ENCODE peak calls at places on chromosomes 13 and 19, in ten cellular contexts. One of them, this sample, is unnamed.

GRCh38 chr19:49157445-49158224 is at the start of gene TRPM4:
- DNase-seq in upper lobe of left lung: peak; percentile 92
- DNase-seq in neural progenitor cell: peak; percentile 96
- DNase-seq in foreskin fibroblast: peak; percentile 60
- DNase-seq in HFFc6: peak; percentile 64
- DNase-seq in A673: peak; percentile 93
- DNase-seq in RWPE2: peak; percentile 88
- DNase-seq in dorsolateral prefrontal cortex: peak; percentile 76
- DNase-seq in body of pancreas: peak; percentile 95
- DNase-seq in RWPE1: peak; percentile 84
- DNase-seq in this sample: peak; percentile 95

GRCh38 chr13:105070452-105070851 is 1465.0 kb downstream of the EFNB2 start:
- DNase-seq in A673: no peak
- DNase-seq in neural progenitor cell: no peak
- DNase-seq in HFFc6: no peak
- DNase-seq in body of pancreas: no peak
- DNase-seq in RWPE2: no peak
- DNase-seq in dorsolateral prefrontal cortex: no peak
- DNase-seq in upper lobe of left lung: no peak
- DNase-seq in RWPE1: no peak
- DNase-seq in foreskin fibroblast: no peak
- DNase-seq in this sample: no peak

GRCh38 chr19:15200575-15201364 is at the start of gene NOTCH3:
- DNase-seq in body of pancreas: no peak
- DNase-seq in RWPE1: no peak
- DNase-seq in neural progenitor cell: peak; percentile 89
- DNase-seq in HFFc6: no peak
- DNase-seq in RWPE2: no peak
- DNase-seq in upper lobe of left lung: no peak
- DNase-seq in dorsolateral prefrontal cortex: no peak
- DNase-seq in A673: no peak
- DNase-seq in foreskin fibroblast: no peak
- DNase-seq in this sample: no peak

GRCh38 chr19:38362076-38362945 is 12.1 kb upstream of the PSMD8 start:
- DNase-seq in dorsolateral prefrontal cortex: peak; percentile 45
- DNase-seq in A673: peak; percentile 81
- DNase-seq in RWPE1: peak; percentile 77
- DNase-seq in upper lobe of left lung: peak; percentile 88
- DNase-seq in RWPE2: peak; percentile 91
- DNase-seq in neural progenitor cell: peak; percentile 95
- DNase-seq in body of pancreas: peak; percentile 79
- DNase-seq in foreskin fibroblast: peak; percentile 49
- DNase-seq in HFFc6: peak; percentile 51
- DNase-seq in this sample: peak; percentile 87

GRCh38 chr13:30898721-30899188 is 7.3 kb upstream of the MEDAG start:
- DNase-seq in body of pancreas: no peak
- DNase-seq in RWPE2: no peak
- DNase-seq in A673: no peak
- DNase-seq in HFFc6: peak; percentile 77
- DNase-seq in foreskin fibroblast: peak; percentile 92
- DNase-seq in upper lobe of left lung: peak; percentile 32
- DNase-seq in neural progenitor cell: no peak
- DNase-seq in RWPE1: peak; percentile 15
- DNase-seq in dorsolateral prefrontal cortex: no peak
- DNase-seq in this sample: no peak

GRCh38 chr19:46844067-46844489 is 6.6 kb downstream of the AP2S1 start:
- DNase-seq in RWPE2: no peak
- DNase-seq in foreskin fibroblast: no peak
- DNase-seq in neural progenitor cell: no peak
- DNase-seq in body of pancreas: no peak
- DNase-seq in A673: no peak
- DNase-seq in dorsolateral prefrontal cortex: no peak
- DNase-seq in RWPE1: no peak
- DNase-seq in upper lobe of left lung: no peak
- DNase-seq in HFFc6: peak; percentile 76
- DNase-seq in this sample: no peak

GRCh38 chr13:90447735-90448103 is 899.8 kb upstream of the MIR17HG start:
- DNase-seq in dorsolateral prefrontal cortex: no peak
- DNase-seq in foreskin fibroblast: peak; percentile 49
- DNase-seq in upper lobe of left lung: no peak
- DNase-seq in A673: peak; percentile 39
- DNase-seq in RWPE2: no peak
- DNase-seq in HFFc6: peak; percentile 61
- DNase-seq in RWPE1: peak; percentile 18
- DNase-seq in neural progenitor cell: peak; percentile 11
- DNase-seq in body of pancreas: no peak
- DNase-seq in this sample: no peak

GRCh38 chr13:44470623-44471562 is 97.3 kb downstream of the SERP2 start:
- DNase-seq in upper lobe of left lung: no peak
- DNase-seq in RWPE2: no peak
- DNase-seq in foreskin fibroblast: no peak
- DNase-seq in RWPE1: peak; percentile 14
- DNase-seq in HFFc6: no peak
- DNase-seq in dorsolateral prefrontal cortex: no peak
- DNase-seq in A673: peak; percentile 42
- DNase-seq in body of pancreas: no peak
- DNase-seq in neural progenitor cell: peak; percentile 35
- DNase-seq in this sample: no peak

GRCh38 chr13:32021785-32022184 is 9.8 kb upstream of the FRY start:
- DNase-seq in neural progenitor cell: no peak
- DNase-seq in body of pancreas: no peak
- DNase-seq in A673: no peak
- DNase-seq in RWPE2: no peak
- DNase-seq in RWPE1: no peak
- DNase-seq in foreskin fibroblast: no peak
- DNase-seq in upper lobe of left lung: no peak
- DNase-seq in dorsolateral prefrontal cortex: no peak
- DNase-seq in HFFc6: no peak
- DNase-seq in this sample: no peak

GRCh38 chr13:32023096-32023495 is 8.5 kb upstream of the FRY start:
- DNase-seq in dorsolateral prefrontal cortex: no peak
- DNase-seq in A673: no peak
- DNase-seq in RWPE2: no peak
- DNase-seq in foreskin fibroblast: no peak
- DNase-seq in body of pancreas: no peak
- DNase-seq in upper lobe of left lung: no peak
- DNase-seq in neural progenitor cell: no peak
- DNase-seq in HFFc6: no peak
- DNase-seq in RWPE1: no peak
- DNase-seq in this sample: no peak

GRCh38 chr13:32023698-32024097 is 7.9 kb upstream of the FRY start:
- DNase-seq in upper lobe of left lung: no peak
- DNase-seq in body of pancreas: no peak
- DNase-seq in RWPE2: no peak
- DNase-seq in HFFc6: no peak
- DNase-seq in A673: no peak
- DNase-seq in RWPE1: no peak
- DNase-seq in neural progenitor cell: no peak
- DNase-seq in dorsolateral prefrontal cortex: no peak
- DNase-seq in foreskin fibroblast: no peak
- DNase-seq in this sample: no peak

GRCh38 chr13:32024750-32025149 is 6.8 kb upstream of the FRY start:
- DNase-seq in body of pancreas: no peak
- DNase-seq in HFFc6: no peak
- DNase-seq in neural progenitor cell: no peak
- DNase-seq in RWPE1: no peak
- DNase-seq in dorsolateral prefrontal cortex: no peak
- DNase-seq in A673: no peak
- DNase-seq in foreskin fibroblast: no peak
- DNase-seq in upper lobe of left lung: no peak
- DNase-seq in RWPE2: no peak
- DNase-seq in this sample: no peak

DNA sequence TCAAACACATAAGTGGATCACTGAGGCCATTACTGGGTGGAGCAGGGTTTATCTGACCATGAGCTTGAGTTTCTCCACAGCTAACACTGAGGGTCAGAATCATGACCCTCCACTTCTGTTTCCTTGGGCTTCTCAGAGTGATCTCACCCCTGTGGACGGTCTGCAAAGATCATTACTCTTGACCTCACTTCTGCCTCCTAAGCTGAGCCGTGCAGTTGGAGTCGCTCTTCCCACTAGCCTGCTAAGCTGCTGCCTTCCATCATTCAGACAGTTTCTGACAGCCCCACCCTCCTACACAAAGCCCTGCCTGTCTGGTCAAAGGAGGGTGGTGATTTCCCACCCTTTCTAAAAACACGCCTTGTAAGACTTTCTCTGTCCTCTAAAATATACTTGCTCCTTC is 9.3 kb upstream of the FRY start:
- DNase-seq in foreskin fibroblast: no peak
- DNase-seq in upper lobe of left lung: no peak
- DNase-seq in body of pancreas: no peak
- DNase-seq in HFFc6: no peak
- DNase-seq in RWPE1: no peak
- DNase-seq in dorsolateral prefrontal cortex: no peak
- DNase-seq in RWPE2: no peak
- DNase-seq in neural progenitor cell: peak; percentile 33
- DNase-seq in A673: no peak
- DNase-seq in this sample: no peak
- TF ChIP-seq CTCF in foreskin fibroblast: no peak
- TF ChIP-seq CTCF in upper lobe of left lung: no peak
- TF ChIP-seq CTCF in body of pancreas: no peak
- TF ChIP-seq CTCF in HFFc6: no peak
- TF ChIP-seq CTCF in RWPE1: no peak
- TF ChIP-seq CTCF in dorsolateral prefrontal cortex: no peak
- TF ChIP-seq CTCF in RWPE2: no peak
- TF ChIP-seq CTCF in neural progenitor cell: no peak
- TF ChIP-seq CTCF in A673: no peak
- TF ChIP-seq CTCF in this sample: no peak

GRCh38 chr13:112779856-112780604 is 90.2 kb downstream of the ATP11A start:
- DNase-seq in HFFc6: no peak
- DNase-seq in A673: no peak
- DNase-seq in RWPE2: no peak
- DNase-seq in foreskin fibroblast: no peak
- DNase-seq in neural progenitor cell: no peak
- DNase-seq in upper lobe of left lung: no peak
- DNase-seq in body of pancreas: no peak
- DNase-seq in RWPE1: no peak
- DNase-seq in dorsolateral prefrontal cortex: no peak
- DNase-seq in this sample: peak; percentile 73
- TF ChIP-seq CTCF in HFFc6: no peak
- TF ChIP-seq CTCF in A673: no peak
- TF ChIP-seq CTCF in RWPE2: no peak
- TF ChIP-seq CTCF in foreskin fibroblast: no peak
- TF ChIP-seq CTCF in neural progenitor cell: no peak
- TF ChIP-seq CTCF in upper lobe of left lung: no peak
- TF ChIP-seq CTCF in body of pancreas: no peak
- TF ChIP-seq CTCF in RWPE1: no peak
- TF ChIP-seq CTCF in dorsolateral prefrontal cortex: no peak
- TF ChIP-seq CTCF in this sample: no peak

GRCh38 chr13:110411316-110412105 is 104.4 kb downstream of the COL4A2 start:
- DNase-seq in RWPE2: no peak
- DNase-seq in foreskin fibroblast: no peak
- DNase-seq in A673: no peak
- DNase-seq in body of pancreas: no peak
- DNase-seq in upper lobe of left lung: no peak
- DNase-seq in dorsolateral prefrontal cortex: no peak
- DNase-seq in RWPE1: no peak
- DNase-seq in neural progenitor cell: no peak
- DNase-seq in HFFc6: no peak
- DNase-seq in this sample: no peak

GRCh38 chr13:110413311-110414040 is 106.4 kb downstream of the COL4A2 start:
- DNase-seq in body of pancreas: no peak
- DNase-seq in RWPE2: no peak
- DNase-seq in foreskin fibroblast: no peak
- DNase-seq in RWPE1: no peak
- DNase-seq in dorsolateral prefrontal cortex: no peak
- DNase-seq in HFFc6: no peak
- DNase-seq in neural progenitor cell: no peak
- DNase-seq in A673: no peak
- DNase-seq in upper lobe of left lung: no peak
- DNase-seq in this sample: no peak

GRCh38 chr13:110410906-110411305 is 103.8 kb downstream of the COL4A2 start:
- DNase-seq in RWPE1: no peak
- DNase-seq in body of pancreas: no peak
- DNase-seq in dorsolateral prefrontal cortex: no peak
- DNase-seq in RWPE2: no peak
- DNase-seq in A673: no peak
- DNase-seq in foreskin fibroblast: no peak
- DNase-seq in HFFc6: no peak
- DNase-seq in upper lobe of left lung: no peak
- DNase-seq in neural progenitor cell: no peak
- DNase-seq in this sample: no peak

GRCh38 chr13:110414283-110414682 is 107.2 kb downstream of the COL4A2 start:
- DNase-seq in neural progenitor cell: no peak
- DNase-seq in HFFc6: no peak
- DNase-seq in RWPE2: no peak
- DNase-seq in upper lobe of left lung: no peak
- DNase-seq in body of pancreas: no peak
- DNase-seq in foreskin fibroblast: no peak
- DNase-seq in A673: no peak
- DNase-seq in RWPE1: no peak
- DNase-seq in dorsolateral prefrontal cortex: no peak
- DNase-seq in this sample: no peak

DNA sequence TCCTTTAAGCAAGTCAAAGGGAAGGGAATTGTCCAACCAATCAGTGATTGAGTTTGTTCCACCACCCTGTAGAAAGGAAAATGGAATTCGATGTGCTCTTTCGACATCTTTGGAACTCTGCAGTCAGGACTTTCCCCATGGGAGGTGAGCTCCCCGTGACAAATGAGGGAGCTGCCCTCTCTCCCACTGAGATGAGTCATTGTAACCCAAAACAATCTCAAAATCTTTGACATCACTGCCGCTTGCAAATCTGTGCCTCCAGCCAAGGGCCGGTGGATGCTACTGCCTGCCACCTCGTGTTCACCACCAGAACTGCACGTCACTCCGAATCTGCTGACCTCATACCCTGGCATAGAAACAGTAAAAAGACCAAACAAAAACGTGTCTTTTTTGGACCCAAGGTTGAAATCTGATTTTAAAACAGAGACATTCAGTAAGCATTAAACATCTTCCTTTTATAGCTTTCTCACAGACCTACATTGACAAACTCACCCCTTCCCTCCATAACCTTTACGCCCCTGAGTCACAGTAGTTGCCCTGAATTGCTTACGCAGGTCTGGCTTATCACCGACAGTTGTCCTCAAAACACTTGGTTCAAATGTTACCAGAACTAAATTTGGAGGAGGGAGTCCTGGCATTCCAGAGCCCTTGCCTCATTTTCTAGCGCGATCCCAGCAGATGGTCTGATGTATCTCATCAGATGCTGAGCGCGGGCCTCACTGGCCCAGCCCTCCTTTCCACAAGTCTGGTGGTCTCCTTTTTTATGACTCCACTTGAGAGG is 105.2 kb downstream of the COL4A2 start:
- DNase-seq in foreskin fibroblast: peak; percentile 98
- DNase-seq in dorsolateral prefrontal cortex: peak; percentile 78
- DNase-seq in HFFc6: peak; percentile 99
- DNase-seq in body of pancreas: peak; percentile 83
- DNase-seq in A673: peak; percentile 96
- DNase-seq in upper lobe of left lung: peak; percentile 86
- DNase-seq in RWPE2: peak; percentile 86
- DNase-seq in neural progenitor cell: peak; percentile 75
- DNase-seq in RWPE1: peak; percentile 96
- DNase-seq in this sample: peak; percentile 95
- TF ChIP-seq CTCF in foreskin fibroblast: peak; percentile 93
- TF ChIP-seq CTCF in dorsolateral prefrontal cortex: peak; percentile 97
- TF ChIP-seq CTCF in HFFc6: peak; percentile 97
- TF ChIP-seq CTCF in body of pancreas: peak; percentile 94
- TF ChIP-seq CTCF in A673: peak; percentile 96
- TF ChIP-seq CTCF in upper lobe of left lung: peak; percentile 82
- TF ChIP-seq CTCF in RWPE2: peak; percentile 95
- TF ChIP-seq CTCF in neural progenitor cell: peak; percentile 90
- TF ChIP-seq CTCF in RWPE1: peak; percentile 91
- TF ChIP-seq CTCF in this sample: peak; percentile 89

GRCh38 chr19:19492026-19492610 is 23.2 kb downstream of the TSSK6 start:
- DNase-seq in upper lobe of left lung: no peak
- DNase-seq in neural progenitor cell: no peak
- DNase-seq in RWPE2: no peak
- DNase-seq in HFFc6: no peak
- DNase-seq in dorsolateral prefrontal cortex: no peak
- DNase-seq in foreskin fibroblast: no peak
- DNase-seq in RWPE1: no peak
- DNase-seq in A673: no peak
- DNase-seq in body of pancreas: no peak
- DNase-seq in this sample: no peak

GRCh38 chr19:19490247-19490968 is 24.9 kb downstream of the TSSK6 start:
- DNase-seq in foreskin fibroblast: peak; percentile 71
- DNase-seq in RWPE1: peak; percentile 75
- DNase-seq in A673: peak; percentile 86
- DNase-seq in dorsolateral prefrontal cortex: peak; percentile 69
- DNase-seq in HFFc6: peak; percentile 75
- DNase-seq in neural progenitor cell: peak; percentile 87
- DNase-seq in upper lobe of left lung: peak; percentile 72
- DNase-seq in body of pancreas: peak; percentile 82
- DNase-seq in RWPE2: no peak
- DNase-seq in this sample: no peak

GRCh38 chr19:19491321-19492025 is 23.9 kb downstream of the TSSK6 start:
- DNase-seq in RWPE1: no peak
- DNase-seq in foreskin fibroblast: no peak
- DNase-seq in neural progenitor cell: no peak
- DNase-seq in A673: no peak
- DNase-seq in RWPE2: no peak
- DNase-seq in body of pancreas: no peak
- DNase-seq in dorsolateral prefrontal cortex: no peak
- DNase-seq in upper lobe of left lung: no peak
- DNase-seq in HFFc6: no peak
- DNase-seq in this sample: no peak

GRCh38 chr19:19495614-19496603 is 19.4 kb downstream of the TSSK6 start:
- DNase-seq in RWPE2: no peak
- DNase-seq in neural progenitor cell: no peak
- DNase-seq in dorsolateral prefrontal cortex: no peak
- DNase-seq in A673: no peak
- DNase-seq in upper lobe of left lung: no peak
- DNase-seq in RWPE1: no peak
- DNase-seq in body of pancreas: no peak
- DNase-seq in foreskin fibroblast: no peak
- DNase-seq in HFFc6: no peak
- DNase-seq in this sample: no peak

GRCh38 chr19:19493841-19494546 is 21.4 kb downstream of the TSSK6 start:
- DNase-seq in RWPE2: no peak
- DNase-seq in foreskin fibroblast: no peak
- DNase-seq in neural progenitor cell: no peak
- DNase-seq in upper lobe of left lung: no peak
- DNase-seq in body of pancreas: no peak
- DNase-seq in RWPE1: no peak
- DNase-seq in dorsolateral prefrontal cortex: no peak
- DNase-seq in A673: peak; percentile 80
- DNase-seq in HFFc6: no peak
- DNase-seq in this sample: no peak
- TF ChIP-seq CTCF in RWPE2: no peak
- TF ChIP-seq CTCF in foreskin fibroblast: no peak
- TF ChIP-seq CTCF in neural progenitor cell: no peak
- TF ChIP-seq CTCF in upper lobe of left lung: no peak
- TF ChIP-seq CTCF in body of pancreas: no peak
- TF ChIP-seq CTCF in RWPE1: no peak
- TF ChIP-seq CTCF in dorsolateral prefrontal cortex: no peak
- TF ChIP-seq CTCF in A673: peak; percentile 35
- TF ChIP-seq CTCF in HFFc6: peak; percentile 16
- TF ChIP-seq CTCF in this sample: no peak